ENCODE peak calls at places on chromosomes 4 and X, in five cellular contexts. One of them, this sample, is unnamed. For H3K36me3, the result is how much of the 10 kb centered on the place peaks cover.

GRCh38 chrX:135340827-135341226 is 31.5 kb downstream of the ETDC start:
- DNase-seq in kidney: no peak
- DNase-seq in aorta: no peak
- DNase-seq in mesenchymal stem cell: peak
- DNase-seq in suprapubic skin: no peak
- DNase-seq in this sample: no peak

GRCh38 chr4:132818091-132818490 is 331.0 kb upstream of the PCDH10 start:
- DNase-seq in kidney: no peak
- DNase-seq in mesenchymal stem cell: peak
- DNase-seq in aorta: no peak
- DNase-seq in suprapubic skin: no peak
- DNase-seq in this sample: no peak

GRCh38 chr4:89660444-89660843 is 176.5 kb downstream of the SNCA start:
- DNase-seq in kidney: no peak
- DNase-seq in aorta: no peak
- DNase-seq in mesenchymal stem cell: no peak
- DNase-seq in suprapubic skin: no peak
- DNase-seq in this sample: no peak

GRCh38 chr4:52914051-52914605 is 52.0 kb downstream of the RASL11B start:
- DNase-seq in aorta: no peak
- DNase-seq in mesenchymal stem cell: peak
- DNase-seq in kidney: no peak
- DNase-seq in suprapubic skin: no peak
- DNase-seq in this sample: no peak

GRCh38 chr4:21413807-21414370 is 534.7 kb downstream of the KCNIP4 start:
- DNase-seq in aorta: no peak
- DNase-seq in kidney: no peak
- DNase-seq in suprapubic skin: no peak
- DNase-seq in mesenchymal stem cell: no peak
- DNase-seq in this sample: no peak

GRCh38 chrX:103101280-103102042 is 8.5 kb upstream of the NXF3 start:
- DNase-seq in suprapubic skin: no peak
- DNase-seq in mesenchymal stem cell: no peak
- DNase-seq in kidney: no peak
- DNase-seq in aorta: no peak
- DNase-seq in this sample: no peak

GRCh38 chrX:107454302-107454701 is 4.8 kb downstream of the FRMPD3 start:
- DNase-seq in aorta: no peak
- DNase-seq in kidney: no peak
- DNase-seq in suprapubic skin: no peak
- DNase-seq in mesenchymal stem cell: no peak
- DNase-seq in this sample: no peak

GRCh38 chr4:178836865-178837264 is 1394.6 kb upstream of the AGA start:
- DNase-seq in mesenchymal stem cell: no peak
- DNase-seq in kidney: no peak
- DNase-seq in aorta: no peak
- DNase-seq in suprapubic skin: no peak
- DNase-seq in this sample: no peak

GRCh38 chrX:24242649-24243556 is 71.0 kb downstream of the SUPT20HL2 start:
- DNase-seq in suprapubic skin: peak
- DNase-seq in aorta: no peak
- DNase-seq in mesenchymal stem cell: peak
- DNase-seq in kidney: no peak
- DNase-seq in this sample: peak

GRCh38 chr4:174358823-174359222 is 75.1 kb downstream of the CEP44 start:
- DNase-seq in suprapubic skin: no peak
- DNase-seq in kidney: no peak
- DNase-seq in aorta: no peak
- DNase-seq in mesenchymal stem cell: peak
- DNase-seq in this sample: no peak

GRCh38 chrX:49233887-49234555 is 881 bp upstream of the CACNA1F start:
- DNase-seq in suprapubic skin: no peak
- DNase-seq in kidney: peak
- DNase-seq in mesenchymal stem cell: no peak
- DNase-seq in aorta: peak
- DNase-seq in this sample: no peak

GRCh38 chr4:79065262-79065661 is 126.0 kb upstream of the PAQR3 start:
- DNase-seq in mesenchymal stem cell: no peak
- DNase-seq in kidney: peak
- DNase-seq in aorta: no peak
- DNase-seq in suprapubic skin: no peak
- DNase-seq in this sample: peak

GRCh38 chr4:23458061-23458460 is 431.8 kb downstream of the PPARGC1A start:
- DNase-seq in mesenchymal stem cell: no peak
- DNase-seq in kidney: no peak
- DNase-seq in suprapubic skin: no peak
- DNase-seq in aorta: no peak
- DNase-seq in this sample: no peak

GRCh38 chrX:30693999-30694650 is 40.9 kb downstream of the GK start:
- DNase-seq in mesenchymal stem cell: no peak
- DNase-seq in kidney: no peak
- DNase-seq in aorta: no peak
- DNase-seq in suprapubic skin: no peak
- DNase-seq in this sample: no peak

GRCh38 chrX:15515931-15516330 is 15.3 kb downstream of the BMX start:
- DNase-seq in suprapubic skin: no peak
- DNase-seq in mesenchymal stem cell: no peak
- DNase-seq in aorta: no peak
- DNase-seq in kidney: no peak
- DNase-seq in this sample: no peak

GRCh38 chrX:3713225-3713936 is at the start of gene PRKX:
- DNase-seq in aorta: peak
- DNase-seq in mesenchymal stem cell: peak
- DNase-seq in kidney: peak
- DNase-seq in suprapubic skin: no peak
- DNase-seq in this sample: peak

GRCh38 chrX:85326234-85327059 is 53.0 kb downstream of the POF1B start:
- DNase-seq in suprapubic skin: no peak
- DNase-seq in aorta: peak
- DNase-seq in kidney: peak
- DNase-seq in mesenchymal stem cell: no peak
- DNase-seq in this sample: peak

GRCh38 chr4:122739174-122739573 is 6.7 kb downstream of the BBS12 start:
- DNase-seq in kidney: no peak
- DNase-seq in aorta: no peak
- DNase-seq in suprapubic skin: no peak
- DNase-seq in mesenchymal stem cell: peak
- DNase-seq in this sample: no peak

GRCh38 chr4:164501074-164501473 is 252.9 kb upstream of the SMIM31 start:
- DNase-seq in kidney: no peak
- DNase-seq in aorta: no peak
- DNase-seq in mesenchymal stem cell: no peak
- DNase-seq in suprapubic skin: no peak
- DNase-seq in this sample: no peak

GRCh38 chrX:3184176-3184930 is 143.1 kb downstream of the ARSF start:
- DNase-seq in kidney: no peak
- DNase-seq in mesenchymal stem cell: peak
- DNase-seq in suprapubic skin: no peak
- DNase-seq in aorta: no peak
- DNase-seq in this sample: no peak

GRCh38 chr4:139524062-139524631 is 31.9 kb downstream of the SETD7 start:
- DNase-seq in suprapubic skin: no peak
- DNase-seq in aorta: no peak
- DNase-seq in mesenchymal stem cell: peak
- DNase-seq in kidney: no peak
- DNase-seq in this sample: no peak

DNA sequence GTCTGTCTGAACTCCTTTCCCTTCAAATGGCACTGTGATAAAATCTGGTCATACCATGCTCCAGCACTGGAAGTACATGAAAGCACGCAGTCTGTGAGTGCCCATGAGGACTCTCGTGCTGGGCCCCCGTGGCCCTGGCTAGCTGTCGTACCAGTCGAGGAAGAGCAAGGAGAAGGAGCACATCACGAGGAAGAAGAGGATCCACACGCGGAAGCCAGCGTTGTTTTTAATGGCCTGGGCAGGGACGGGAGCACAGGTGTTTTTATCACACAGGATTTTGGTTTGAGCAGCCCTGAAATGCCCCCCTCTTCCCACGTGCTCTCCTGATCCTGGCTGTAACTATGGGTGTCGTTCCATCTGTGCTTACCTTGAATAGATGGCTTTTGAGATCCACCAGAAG is 33.0 kb downstream of the NSG1 start:
- DNase-seq in kidney: peak
- DNase-seq in suprapubic skin: no peak
- DNase-seq in mesenchymal stem cell: no peak
- DNase-seq in aorta: peak
- DNase-seq in this sample: no peak
- H3K36me3 ChIP-seq in kidney: under half
- H3K36me3 ChIP-seq in suprapubic skin: half or more
- H3K36me3 ChIP-seq in mesenchymal stem cell: half or more
- H3K36me3 ChIP-seq in aorta: under half
- H3K36me3 ChIP-seq in this sample: under half

GRCh38 chr4:40986375-40986774 is 228.0 kb downstream of the APBB2 start:
- DNase-seq in aorta: no peak
- DNase-seq in suprapubic skin: no peak
- DNase-seq in mesenchymal stem cell: no peak
- DNase-seq in kidney: no peak
- DNase-seq in this sample: no peak
- H3K27ac ChIP-seq in aorta: no peak
- H3K27ac ChIP-seq in suprapubic skin: no peak
- H3K27ac ChIP-seq in mesenchymal stem cell: no peak
- H3K27ac ChIP-seq in kidney: no peak
- H3K27ac ChIP-seq in this sample: no peak

GRCh38 chr4:15025693-15026092 is 23.4 kb downstream of the CPEB2 start:
- DNase-seq in mesenchymal stem cell: no peak
- DNase-seq in aorta: no peak
- DNase-seq in kidney: no peak
- DNase-seq in suprapubic skin: no peak
- DNase-seq in this sample: no peak

GRCh38 chr4:15031197-15031596 is 28.9 kb downstream of the CPEB2 start:
- DNase-seq in suprapubic skin: no peak
- DNase-seq in kidney: no peak
- DNase-seq in aorta: no peak
- DNase-seq in mesenchymal stem cell: no peak
- DNase-seq in this sample: no peak

GRCh38 chr4:15024386-15024785 is 22.1 kb downstream of the CPEB2 start:
- DNase-seq in mesenchymal stem cell: no peak
- DNase-seq in kidney: no peak
- DNase-seq in aorta: no peak
- DNase-seq in suprapubic skin: no peak
- DNase-seq in this sample: no peak

GRCh38 chr4:15031993-15032660 is 29.8 kb downstream of the CPEB2 start:
- DNase-seq in mesenchymal stem cell: peak
- DNase-seq in kidney: peak
- DNase-seq in suprapubic skin: no peak
- DNase-seq in aorta: no peak
- DNase-seq in this sample: no peak

GRCh38 chr4:15027921-15028435 is 25.7 kb downstream of the CPEB2 start:
- DNase-seq in kidney: no peak
- DNase-seq in suprapubic skin: no peak
- DNase-seq in aorta: no peak
- DNase-seq in mesenchymal stem cell: no peak
- DNase-seq in this sample: no peak
- H3K36me3 ChIP-seq in kidney: under half
- H3K36me3 ChIP-seq in suprapubic skin: under half
- H3K36me3 ChIP-seq in aorta: under half
- H3K36me3 ChIP-seq in mesenchymal stem cell: half or more
- H3K36me3 ChIP-seq in this sample: under half

DNA sequence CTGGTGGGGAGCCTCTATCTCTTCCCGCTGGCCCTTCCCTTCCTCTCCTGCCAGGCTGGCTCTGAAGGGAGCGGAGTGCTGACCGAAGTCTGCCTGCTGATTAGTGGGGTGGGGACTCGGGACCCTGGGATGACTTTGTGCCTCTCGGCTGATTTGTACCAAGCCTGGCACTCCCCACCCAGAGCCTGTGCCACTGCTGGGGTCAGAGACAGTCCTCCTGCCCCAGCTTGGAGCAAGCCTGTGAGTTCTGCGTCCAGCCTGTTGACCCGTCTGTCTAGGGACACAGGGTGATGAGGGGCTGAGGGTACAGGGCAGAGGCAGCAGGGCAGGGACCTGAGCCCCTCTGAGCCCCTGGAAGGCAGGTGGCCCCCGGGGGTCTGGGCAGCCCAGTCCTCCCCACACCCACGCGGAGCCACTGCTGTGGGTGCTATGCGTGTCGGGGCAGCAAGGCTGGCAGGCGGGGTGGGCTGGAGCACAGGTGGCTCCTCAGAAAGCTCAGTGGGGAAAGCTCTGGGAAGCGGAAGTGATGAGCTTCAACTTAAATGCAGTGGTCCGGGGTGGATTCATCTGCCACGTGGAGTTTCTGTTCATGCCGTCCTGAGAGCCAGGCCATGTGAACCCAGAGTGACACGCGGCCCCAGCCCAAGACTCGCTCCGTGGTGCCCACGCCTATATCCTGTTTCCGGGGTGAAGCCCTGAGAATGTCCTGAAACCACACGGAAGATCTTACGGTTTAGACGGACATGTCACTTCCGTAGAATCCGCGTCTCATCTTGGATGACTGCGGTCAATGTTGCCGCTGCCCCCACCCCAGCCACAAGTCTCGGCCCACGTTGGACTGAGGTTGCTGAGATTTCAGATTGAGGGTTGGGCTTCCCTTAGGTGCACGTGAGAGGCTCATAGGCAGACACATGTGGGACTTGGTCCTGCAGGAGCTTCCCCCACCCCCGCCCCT is 21.1 kb upstream of the UVSSA start:
- DNase-seq in mesenchymal stem cell: no peak
- DNase-seq in suprapubic skin: no peak
- DNase-seq in aorta: peak
- DNase-seq in kidney: peak
- DNase-seq in this sample: no peak
- H3K27ac ChIP-seq in mesenchymal stem cell: no peak
- H3K27ac ChIP-seq in suprapubic skin: no peak
- H3K27ac ChIP-seq in aorta: no peak
- H3K27ac ChIP-seq in kidney: no peak
- H3K27ac ChIP-seq in this sample: no peak

GRCh38 chr4:907103-907400 is 25.1 kb downstream of the GAK start:
- DNase-seq in kidney: peak
- DNase-seq in mesenchymal stem cell: no peak
- DNase-seq in suprapubic skin: no peak
- DNase-seq in aorta: no peak
- DNase-seq in this sample: no peak
- H3K36me3 ChIP-seq in kidney: under half
- H3K36me3 ChIP-seq in mesenchymal stem cell: under half
- H3K36me3 ChIP-seq in suprapubic skin: under half
- H3K36me3 ChIP-seq in aorta: under half
- H3K36me3 ChIP-seq in this sample: under half

DNA sequence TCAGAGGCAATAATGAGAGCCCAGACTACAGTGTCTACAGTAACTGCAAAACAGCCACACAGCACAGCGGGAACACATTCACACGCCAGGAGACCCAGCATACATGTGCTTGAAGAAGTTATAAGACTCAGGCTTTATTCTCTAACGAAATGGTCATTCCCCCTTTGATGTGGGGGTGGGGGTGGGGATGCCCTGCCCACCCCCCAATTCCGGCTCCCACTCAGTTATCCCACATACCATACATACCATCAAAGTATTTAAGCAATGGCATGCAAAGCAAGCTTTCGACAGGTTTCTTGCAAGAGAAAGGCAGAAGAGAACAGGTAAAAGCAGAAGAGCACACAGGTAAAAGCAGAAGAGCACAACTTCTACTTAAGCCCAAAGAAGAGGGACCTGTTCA is 3.6 kb downstream of the MECP2 start:
- DNase-seq in suprapubic skin: no peak
- DNase-seq in mesenchymal stem cell: no peak
- DNase-seq in aorta: no peak
- DNase-seq in kidney: no peak
- DNase-seq in this sample: no peak
- H3K27ac ChIP-seq in suprapubic skin: no peak
- H3K27ac ChIP-seq in mesenchymal stem cell: no peak
- H3K27ac ChIP-seq in aorta: no peak
- H3K27ac ChIP-seq in kidney: no peak
- H3K27ac ChIP-seq in this sample: no peak